ENCODE peak calls at places on chromosomes 13 and 19, in seven cellular contexts. G is neural crest cell, P is amniotic epithelial cell, V is kidney glomerular epithelial cell, U is mammary epithelial cell, R is nucleus accumbens, C is GM03348. A is an unnamed sample.

GRCh38 chr19:15378529-15379082 is 981 bp downstream of the AKAP8 start:
- DNase-seq in V (peak), U (peak), C (peak), R (no peak), P (peak), G (peak), A (peak)

GRCh38 chr13:110801044-110801443 is 87.5 kb downstream of the ING1 start:
- DNase-seq in G (no peak), P (no peak), V (no peak), C (no peak), R (no peak), U (no peak), A (no peak)

GRCh38 chr13:32548837-32549236 is 10.2 kb upstream of the N4BP2L2 start:
- DNase-seq in C (no peak), V (no peak), U (no peak), R (no peak), G (no peak), P (peak), A (no peak)

GRCh38 chr19:12945479-12946091 is at the start of gene RAD23A:
- DNase-seq in G (peak), U (peak), R (peak), V (peak), P (peak), C (peak), A (peak)

GRCh38 chr19:50414850-50415660 is 3.7 kb upstream of the SPIB start:
- DNase-seq in C (peak), P (peak), U (peak), R (peak), V (peak), G (peak), A (peak)

GRCh38 chr19:33796164-33797100 is at the start of gene KCTD15:
- DNase-seq in P (peak), C (peak), V (peak), R (no peak), U (peak), G (peak), A (peak)

GRCh38 chr19:8654591-8655339 is 24.3 kb downstream of the NFILZ start:
- DNase-seq in U (peak), C (peak), G (peak), V (peak), P (peak), R (peak), A (peak)

GRCh38 chr19:1412323-1412923 is 5.0 kb downstream of the DAZAP1 start:
- DNase-seq in R (no peak), G (no peak), V (no peak), U (no peak), C (no peak), P (no peak), A (no peak)

GRCh38 chr19:14480695-14481069 is 5.5 kb upstream of the PTGER1 start:
- DNase-seq in R (no peak), V (no peak), C (no peak), U (no peak), P (no peak), G (no peak), A (no peak)

GRCh38 chr19:43446746-43447489 is 18.5 kb downstream of the LYPD3 start:
- DNase-seq in V (peak), G (peak), P (peak), C (peak), R (peak), U (peak), A (peak)

GRCh38 chr13:23750383-23751121 is 138.6 kb downstream of the MIPEP start:
- DNase-seq in R (no peak), V (no peak), U (no peak), G (no peak), C (no peak), P (peak), A (peak)

GRCh38 chr13:71814806-71815205 is 52.2 kb downstream of the DACH1 start:
- DNase-seq in R (no peak), C (no peak), V (no peak), P (no peak), G (no peak), U (no peak), A (no peak)

GRCh38 chr19:13817615-13818371 is 22.6 kb downstream of the ZSWIM4 start:
- DNase-seq in C (no peak), R (no peak), G (peak), P (peak), V (no peak), U (no peak), A (peak)

GRCh38 chr13:48636550-48636949 is 17.2 kb upstream of the CYSLTR2 start:
- DNase-seq in C (no peak), P (peak), U (peak), R (no peak), G (no peak), V (peak), A (peak)

GRCh38 chr13:109285586-109285985 is 500.8 kb downstream of the IRS2 start:
- DNase-seq in C (no peak), P (no peak), R (no peak), G (no peak), V (no peak), U (no peak), A (no peak)

GRCh38 chr13:28147489-28147888 is 9.1 kb downstream of the PAN3 start:
- DNase-seq in P (peak), C (no peak), R (no peak), U (peak), V (no peak), G (no peak), A (peak)

GRCh38 chr19:19655051-19655594 is 8.4 kb downstream of the ATP13A1 start:
- DNase-seq in R (no peak), P (no peak), U (no peak), G (no peak), C (no peak), V (no peak), A (no peak)

GRCh38 chr19:11458236-11458900 is 22.5 kb downstream of the ELAVL3 start:
- DNase-seq in U (no peak), P (no peak), V (no peak), G (no peak), C (no peak), R (no peak), A (no peak)

GRCh38 chr13:95403349-95404140 is 102.3 kb upstream of the ABCC4 start:
- DNase-seq in G (peak), C (no peak), U (no peak), P (no peak), V (no peak), R (no peak), A (no peak)

GRCh38 chr19:36418287-36419001 is at the start of gene ZFP82:
- DNase-seq in G (peak), R (peak), V (peak), C (peak), P (peak), U (peak), A (peak)

GRCh38 chr13:26558074-26558805 is 757 bp downstream of the WASF3 start:
- DNase-seq in V (peak), R (no peak), C (peak), U (peak), P (no peak), G (peak), A (peak)

GRCh38 chr19:45470147-45471081 is 2.6 kb downstream of the FOSB start:
- DNase-seq in V (peak), C (no peak), R (peak), U (peak), G (no peak), P (peak), A (peak)

GRCh38 chr19:18764591-18765051 is 26.5 kb downstream of the COMP start:
- DNase-seq in V (no peak), G (no peak), P (no peak), R (no peak), C (peak), U (no peak), A (peak)

GRCh38 chr13:114226088-114226487 is 8.6 kb upstream of the CDC16 start:
- DNase-seq in R (peak), P (no peak), V (no peak), C (no peak), G (no peak), U (no peak), A (no peak)

GRCh38 chr19:16496613-16496983 is 404 bp downstream of the C19orf44 start:
- DNase-seq in G (no peak), U (peak), C (no peak), V (no peak), R (peak), P (peak), A (peak)

A was measured in epithelial cell of esophagus.